ENCODE peak calls at places on chromosomes 3 and 15, in ten cellular contexts. E is lower leg skin, S is Caco-2, Z is psoas muscle, G is cardiac muscle cell, K is astrocyte of the spinal cord, C is GM12865, P is Panc1, M is mucosa of descending colon, T is GM23338. Y is an unnamed sample.

GRCh38 chr3:119570229-119570628 is 9.1 kb upstream of the ADPRH start:
- DNase-seq in M (no peak), P (no peak), S (no peak), G (no peak), T (no peak), C (no peak), E (no peak), K (no peak), Z (no peak), Y (no peak)

GRCh38 chr15:61115679-61116078 is 113.4 kb downstream of the RORA start:
- DNase-seq in E (no peak), S (no peak), C (no peak), G (peak), K (peak), Z (no peak), P (no peak), T (no peak), M (no peak), Y (no peak)

GRCh38 chr15:69469467-69470191 is 17.0 kb downstream of the RPLP1 start:
- DNase-seq in E (no peak), P (no peak), T (no peak), K (no peak), M (no peak), G (no peak), Z (no peak), C (no peak), S (no peak), Y (no peak)

GRCh38 chr15:64334530-64334929 is 21.4 kb downstream of the CSNK1G1 start:
- DNase-seq in G (no peak), P (no peak), C (peak), E (no peak), S (no peak), Z (no peak), M (peak), T (peak), K (no peak), Y (no peak)

GRCh38 chr3:110576962-110577361 is 494.7 kb upstream of the NECTIN3 start:
- DNase-seq in C (no peak), E (peak), K (peak), T (peak), G (peak), P (no peak), M (no peak), S (no peak), Z (no peak), Y (no peak)

GRCh38 chr3:180059351-180059750 is 22.6 kb upstream of the PEX5L start:
- DNase-seq in K (peak), Z (no peak), C (no peak), S (no peak), M (no peak), G (no peak), E (no peak), P (no peak), T (no peak), Y (no peak)

GRCh38 chr3:86969500-86970189 is 21.3 kb downstream of the VGLL3 start:
- DNase-seq in Z (no peak), M (peak), K (peak), P (no peak), C (peak), S (no peak), T (peak), E (no peak), G (peak), Y (no peak)

GRCh38 chr15:89129123-89129815 is 41.0 kb downstream of the ABHD2 start:
- DNase-seq in M (peak), P (peak), C (peak), S (no peak), T (peak), G (peak), Z (peak), K (no peak), E (no peak), Y (no peak)

GRCh38 chr3:194494951-194495374 is 8.2 kb upstream of the ATP13A3 start:
- DNase-seq in K (no peak), C (no peak), E (no peak), T (no peak), P (no peak), S (no peak), G (no peak), Z (no peak), M (peak), Y (no peak)

GRCh38 chr15:90151989-90152645 is 49.0 kb upstream of the SEMA4B start:
- DNase-seq in K (no peak), S (no peak), G (no peak), T (peak), E (no peak), Z (no peak), P (no peak), C (no peak), M (no peak), Y (no peak)

GRCh38 chr15:95520511-95520910 is 810.0 kb upstream of the NR2F2 start:
- DNase-seq in P (no peak), C (peak), K (peak), M (no peak), E (no peak), Z (no peak), S (no peak), G (no peak), T (no peak), Y (no peak)

GRCh38 chr15:91186892-91187644 is 87.0 kb downstream of the SV2B start:
- DNase-seq in C (peak), T (peak), M (peak), K (peak), S (no peak), G (peak), P (no peak), E (no peak), Z (no peak), Y (no peak)

GRCh38 chr3:47512416-47513124 is 942 bp downstream of the ELP6 start:
- DNase-seq in Z (peak), C (peak), P (no peak), G (peak), K (peak), E (peak), M (peak), T (peak), S (no peak), Y (no peak)

GRCh38 chr3:17631617-17632016 is 110.8 kb downstream of the TBC1D5 start:
- DNase-seq in Z (no peak), T (no peak), K (no peak), E (no peak), G (no peak), S (no peak), C (no peak), P (no peak), M (no peak), Y (no peak)

GRCh38 chr15:69554321-69554961 is 101.8 kb downstream of the RPLP1 start:
- DNase-seq in C (no peak), T (no peak), M (peak), G (no peak), E (no peak), P (no peak), Z (no peak), K (no peak), S (peak), Y (no peak)

GRCh38 chr15:67845974-67846373 is 6.1 kb upstream of the RNU6-1 start:
- DNase-seq in P (no peak), G (no peak), E (no peak), Z (no peak), M (no peak), S (no peak), C (no peak), K (no peak), T (no peak), Y (no peak)

GRCh38 chr3:27532426-27532825 is 48.2 kb upstream of the SLC4A7 start:
- DNase-seq in E (no peak), Z (no peak), P (no peak), M (no peak), T (peak), G (no peak), S (no peak), K (no peak), C (no peak), Y (no peak)

DNA sequence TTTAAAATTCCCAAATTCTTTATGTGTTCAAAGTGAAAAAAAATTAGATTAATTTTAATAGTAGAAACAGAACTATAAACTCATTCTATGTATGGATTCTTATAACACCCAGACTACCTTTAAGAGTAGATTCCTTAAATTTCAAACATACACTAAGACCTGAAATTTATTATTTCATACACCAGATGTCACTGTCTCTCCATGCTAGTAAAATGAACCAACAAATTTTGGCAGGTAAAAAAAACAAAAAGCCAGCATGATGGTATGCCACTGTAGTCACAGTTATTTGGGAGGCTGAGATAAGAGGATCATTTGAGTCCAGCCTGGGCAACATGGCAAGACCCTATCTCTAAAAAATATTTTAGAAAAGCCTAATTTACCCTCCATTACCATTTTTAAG is 461.3 kb upstream of the NAALADL2 start:
- DNase-seq in P (no peak), M (no peak), E (no peak), G (peak), Z (no peak), T (peak), S (no peak), C (peak), K (peak), Y (no peak)
- TF ChIP-seq CTCF in P (peak), M (no peak), E (no peak), G (peak), Z (peak), T (no peak), S (peak), C (no peak), K (peak), Y (peak)

GRCh38 chr15:44194397-44195150 is 497 bp downstream of the FRMD5 start:
- DNase-seq in P (peak), S (peak), G (peak), C (peak), M (peak), E (no peak), K (peak), Z (no peak), T (no peak), Y (peak)

GRCh38 chr15:44199393-44199792 is 4.3 kb upstream of the FRMD5 start:
- DNase-seq in E (no peak), P (no peak), Z (no peak), C (no peak), G (no peak), M (no peak), T (no peak), K (no peak), S (no peak), Y (no peak)

GRCh38 chr15:44193651-44194396 is 1.2 kb downstream of the FRMD5 start:
- DNase-seq in M (peak), E (no peak), P (no peak), C (no peak), G (peak), Z (no peak), S (no peak), K (peak), T (peak), Y (no peak)

GRCh38 chr15:44195151-44195740 is at the start of gene FRMD5:
- DNase-seq in E (peak), T (peak), S (peak), K (peak), Z (peak), M (peak), C (peak), G (peak), P (peak), Y (peak)
- TF ChIP-seq CTCF in E (no peak), T (peak), S (peak), K (peak), Z (no peak), M (peak), C (no peak), G (peak), P (peak), Y (no peak)

GRCh38 chr3:13260259-13261103 is 159.6 kb downstream of the NUP210 start:
- DNase-seq in P (no peak), T (no peak), S (no peak), C (no peak), G (no peak), E (no peak), K (no peak), Z (no peak), M (no peak), Y (no peak)
- TF ChIP-seq CTCF in P (no peak), T (no peak), S (no peak), C (no peak), G (no peak), E (no peak), K (peak), Z (no peak), M (no peak), Y (no peak)

GRCh38 chr15:63135281-63135680 is 13.6 kb downstream of the LACTB start:
- DNase-seq in E (no peak), G (peak), C (no peak), T (no peak), M (no peak), P (no peak), K (no peak), Z (no peak), S (no peak), Y (no peak)
- TF ChIP-seq CTCF in E (no peak), G (no peak), C (no peak), T (no peak), M (no peak), P (no peak), K (no peak), Z (no peak), S (no peak), Y (no peak)

DNA sequence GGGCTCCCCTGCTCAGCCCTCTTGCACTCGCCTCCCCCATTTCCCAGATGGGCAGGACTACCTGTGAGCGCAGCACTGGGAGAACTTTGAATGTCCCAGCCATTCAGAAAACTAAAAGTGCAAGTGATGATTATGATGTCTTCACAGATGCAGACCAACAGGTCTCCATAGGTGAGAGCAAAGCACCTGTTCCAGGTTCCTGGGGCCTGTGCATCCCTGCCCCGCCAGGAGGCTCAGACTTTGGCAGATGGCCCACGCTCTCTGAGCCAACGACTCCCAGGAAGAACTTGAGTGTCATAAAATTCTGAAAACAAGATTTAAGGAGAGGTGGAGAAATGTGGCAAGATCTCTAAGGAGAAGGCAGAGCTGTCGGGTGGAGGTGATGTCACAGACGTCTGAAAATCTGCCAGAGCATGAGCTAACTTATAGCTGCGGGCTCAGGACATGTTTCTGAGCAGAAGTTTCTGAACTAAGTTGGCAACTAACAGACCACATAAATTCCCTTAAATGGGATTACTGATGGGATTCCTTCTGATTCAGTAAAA is 110.8 kb upstream of the IGF1R start:
- DNase-seq in Z (no peak), T (no peak), S (no peak), G (no peak), K (no peak), C (no peak), M (no peak), P (no peak), E (no peak), Y (no peak)
- TF ChIP-seq CTCF in Z (no peak), T (no peak), S (no peak), G (no peak), K (no peak), C (no peak), M (no peak), P (no peak), E (no peak), Y (no peak)

GRCh38 chr15:72382146-72382545 is 6.3 kb upstream of the HEXA start:
- DNase-seq in T (peak), M (no peak), P (peak), Z (no peak), E (no peak), K (no peak), C (peak), S (no peak), G (peak), Y (no peak)
- TF ChIP-seq CTCF in T (peak), M (no peak), P (peak), Z (no peak), E (no peak), K (peak), C (peak), S (peak), G (peak), Y (peak)

GRCh38 chr3:46102780-46103130 is 75.5 kb upstream of the XCR1 start:
- DNase-seq in T (no peak), M (no peak), S (no peak), K (no peak), C (no peak), E (no peak), P (no peak), Z (no peak), G (no peak), Y (no peak)

GRCh38 chr3:46105313-46105919 is 78.1 kb upstream of the XCR1 start:
- DNase-seq in T (no peak), E (no peak), P (no peak), Z (no peak), G (no peak), S (no peak), K (no peak), M (no peak), C (no peak), Y (no peak)

GRCh38 chr3:46104706-46105105 is 77.4 kb upstream of the XCR1 start:
- DNase-seq in Z (no peak), T (no peak), G (no peak), K (no peak), E (no peak), S (no peak), M (no peak), P (no peak), C (no peak), Y (no peak)

GRCh38 chr3:46100812-46101211 is 73.5 kb upstream of the XCR1 start:
- DNase-seq in M (no peak), Z (no peak), T (no peak), G (no peak), C (no peak), E (no peak), P (no peak), K (no peak), S (no peak), Y (no peak)

GRCh38 chr3:46102059-46102779 is 74.9 kb upstream of the XCR1 start:
- DNase-seq in T (no peak), M (no peak), E (no peak), P (no peak), Z (no peak), C (no peak), G (no peak), K (no peak), S (no peak), Y (no peak)
- TF ChIP-seq CTCF in T (no peak), M (no peak), E (no peak), P (no peak), Z (no peak), C (no peak), G (no peak), K (no peak), S (no peak), Y (no peak)

GRCh38 chr3:124529826-124530571 is 200.3 kb upstream of the UMPS start:
- DNase-seq in G (no peak), Z (no peak), C (no peak), P (no peak), M (no peak), E (no peak), K (no peak), T (peak), S (no peak), Y (no peak)

GRCh38 chr3:124522226-124522625 is 208.0 kb upstream of the UMPS start:
- DNase-seq in S (no peak), P (no peak), Z (no peak), G (no peak), M (no peak), C (no peak), E (no peak), T (no peak), K (no peak), Y (no peak)

GRCh38 chr3:124530916-124531315 is 199.3 kb upstream of the UMPS start:
- DNase-seq in P (no peak), Z (no peak), M (no peak), C (no peak), S (no peak), T (no peak), G (no peak), E (no peak), K (no peak), Y (no peak)

GRCh38 chr3:124532071-124532470 is 198.2 kb upstream of the UMPS start:
- DNase-seq in S (no peak), E (no peak), K (no peak), Z (no peak), M (no peak), C (no peak), P (no peak), G (peak), T (no peak), Y (no peak)

GRCh38 chr3:124526601-124527000 is 203.7 kb upstream of the UMPS start:
- DNase-seq in E (no peak), Z (no peak), C (no peak), S (no peak), G (no peak), K (no peak), M (no peak), T (peak), P (no peak), Y (no peak)
- TF ChIP-seq CTCF in E (no peak), Z (no peak), C (no peak), S (no peak), G (peak), K (peak), M (no peak), T (peak), P (peak), Y (no peak)

GRCh38 chr15:27238209-27238608 is 267.2 kb downstream of the GABRG3 start:
- DNase-seq in G (no peak), P (no peak), K (no peak), T (peak), S (no peak), M (no peak), E (no peak), Z (no peak), C (no peak), Y (no peak)
- TF ChIP-seq CTCF in G (no peak), P (peak), K (no peak), T (peak), S (no peak), M (no peak), E (no peak), Z (no peak), C (no peak), Y (no peak)

Y was measured in D721Med.